ENCODE peak calls at places on chromosomes 3 and 15, in four cellular contexts. W is hepatocyte, O is mammary epithelial cell, H is endothelial cell of umbilical vein. E is an unnamed sample.

GRCh38 chr3:173214576-173214975 is 73.5 kb upstream of the SPATA16 start:
- DNase-seq in W (no peak), O (no peak), H (no peak), E (no peak)

GRCh38 chr3:45647148-45647619 is 42.0 kb upstream of the SACM1L start:
- DNase-seq in W (peak), O (peak), H (peak), E (no peak)

GRCh38 chr3:138461246-138461645 is 26.8 kb downstream of the ESYT3 start:
- DNase-seq in W (peak), O (peak), H (no peak), E (no peak)

GRCh38 chr3:187744169-187745151 is 808 bp downstream of the BCL6 start:
- DNase-seq in W (peak), O (peak), H (peak), E (peak)

GRCh38 chr15:69914960-69915359 is 182.8 kb downstream of the TLE3 start:
- DNase-seq in W (no peak), O (no peak), H (peak), E (no peak)

GRCh38 chr3:49248828-49249227 is 28.2 kb downstream of the C3orf62 start:
- DNase-seq in W (peak), O (peak), H (peak), E (no peak)

GRCh38 chr3:119586707-119587317 is 7.5 kb downstream of the ADPRH start:
- DNase-seq in W (no peak), O (no peak), H (no peak), E (no peak)

GRCh38 chr3:9402410-9403228 is 5.2 kb downstream of the SETD5 start:
- DNase-seq in W (peak), O (no peak), H (no peak), E (peak)

GRCh38 chr3:24526640-24527237 is 32.1 kb upstream of the THRB start:
- DNase-seq in W (no peak), O (no peak), H (no peak), E (peak)

GRCh38 chr3:115658337-115659181 is 35.2 kb downstream of the GAP43 start:
- DNase-seq in W (peak), O (peak), H (peak), E (peak)
- TF ChIP-seq EZH2 in W (no peak), O (no peak), H (peak), E (no peak)

GRCh38 chr3:148791296-148791695 is 36.3 kb upstream of the CPB1 start:
- DNase-seq in W (no peak), O (no peak), H (no peak), E (peak)
- H2AFZ ChIP-seq in W (no peak), O (no peak), H (no peak), E (no peak)

GRCh38 chr3:12993022-12993622 is 80.1 kb downstream of the IQSEC1 start:
- DNase-seq in W (peak), O (no peak), H (no peak), E (peak)

GRCh38 chr3:12992629-12993021 is 80.6 kb downstream of the IQSEC1 start:
- DNase-seq in W (peak), O (no peak), H (no peak), E (peak)

GRCh38 chr3:12994357-12994606 is 78.9 kb downstream of the IQSEC1 start:
- DNase-seq in W (no peak), O (no peak), H (peak), E (peak)

GRCh38 chr3:12994607-12995388 is 78.4 kb downstream of the IQSEC1 start:
- DNase-seq in W (peak), O (peak), H (peak), E (peak)

DNA sequence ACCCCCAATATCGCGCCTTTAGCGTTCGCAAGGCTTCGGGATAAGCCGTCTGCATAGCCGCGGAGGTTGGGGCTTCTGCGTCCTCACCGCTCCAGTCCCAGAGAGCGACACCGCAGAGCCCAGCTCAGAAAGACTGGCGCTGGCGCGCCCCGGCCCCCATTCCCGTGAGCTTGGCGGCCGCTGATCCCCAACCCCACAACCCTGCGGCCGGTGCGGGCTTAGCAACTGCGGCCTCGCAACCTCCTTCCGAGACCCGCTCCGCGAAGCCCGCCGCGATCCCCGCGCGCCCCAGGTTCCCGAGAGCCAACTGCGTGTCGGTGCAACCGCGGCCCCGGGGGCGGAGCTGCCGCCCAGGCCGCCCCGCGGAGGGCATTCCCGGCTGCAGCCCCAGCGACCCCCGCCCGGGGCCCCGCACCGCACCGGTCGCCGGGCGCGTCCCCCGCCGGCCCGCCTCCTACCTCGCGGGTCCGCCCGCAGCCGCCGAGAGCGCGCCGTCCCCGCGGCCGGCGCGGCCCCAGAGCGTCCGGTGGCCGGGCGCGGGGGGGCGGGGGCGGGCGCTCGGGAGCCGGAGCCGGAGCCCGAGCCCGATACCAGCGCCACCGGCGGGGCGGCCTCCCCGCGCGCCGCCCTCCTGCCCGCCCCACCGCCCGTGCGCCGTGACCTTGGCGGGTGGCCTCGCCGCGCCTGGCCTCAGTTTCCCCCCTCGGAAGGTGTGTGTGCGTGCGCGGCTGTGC is 79.4 kb downstream of the IQSEC1 start:
- DNase-seq in W (peak), O (no peak), H (peak), E (peak)
- TF ChIP-seq EZH2 in W (no peak), O (peak), H (peak), E (peak)

GRCh38 chr3:149375824-149376196 is 1.6 kb downstream of the TM4SF1 start:
- DNase-seq in W (no peak), O (no peak), H (no peak), E (no peak)

GRCh38 chr3:149378420-149379388 is 1.3 kb upstream of the TM4SF1 start:
- DNase-seq in W (no peak), O (no peak), H (peak), E (no peak)

GRCh38 chr3:149376728-149377407 is 581 bp downstream of the TM4SF1 start:
- DNase-seq in W (no peak), O (no peak), H (peak), E (no peak)

GRCh38 chr3:149375164-149375823 is 2.2 kb downstream of the TM4SF1 start:
- DNase-seq in W (no peak), O (peak), H (peak), E (no peak)

GRCh38 chr3:149377408-149378111 is at the start of gene TM4SF1:
- DNase-seq in W (peak), O (peak), H (peak), E (no peak)
- H2AFZ ChIP-seq in W (no peak), O (peak), H (no peak), E (peak)